ENCODE peak calls at places on chromosomes 13 and 19, in nine cellular contexts. B, Q, W, L, N, X, M, U and I are unnamed samples.

GRCh38 chr13:61463027-61463426 is 47.4 kb upstream of the PCDH20 start:
- DNase-seq in B (peak; percentile 42), M (no peak), N (no peak), W (peak; percentile 34), Q (no peak), U (peak; percentile 10), X (no peak), L (no peak), I (no peak)

GRCh38 chr19:8065489-8066261 is 13.1 kb downstream of the CCL25 start:
- DNase-seq in X (no peak), U (no peak), B (no peak), Q (no peak), L (no peak), W (no peak), N (no peak), M (no peak), I (no peak)

GRCh38 chr19:971795-972194 is 12.3 kb upstream of the WDR18 start:
- DNase-seq in L (no peak), X (no peak), U (no peak), W (no peak), Q (no peak), M (no peak), B (no peak), N (no peak), I (no peak)

GRCh38 chr13:110841846-110842245 is 73.0 kb downstream of the ANKRD10 start:
- DNase-seq in L (no peak), B (no peak), W (no peak), Q (no peak), X (no peak), M (no peak), N (no peak), U (no peak), I (no peak)

GRCh38 chr13:103272770-103273169 is 206.6 kb upstream of the SLC10A2 start:
- DNase-seq in W (no peak), M (no peak), U (no peak), X (no peak), L (no peak), N (no peak), B (no peak), Q (no peak), I (no peak)

GRCh38 chr13:94708031-94708571 is 4.2 kb downstream of the SOX21 start:
- DNase-seq in N (no peak), W (peak; percentile 28), M (no peak), Q (no peak), X (no peak), B (no peak), L (no peak), U (peak; percentile 42), I (no peak)

GRCh38 chr19:343941-344624 is 513 bp downstream of the MIER2 start:
- DNase-seq in X (no peak), W (peak; percentile 46), L (no peak), M (peak; percentile 35), Q (peak; percentile 24), N (no peak), U (peak; percentile 52), B (no peak), I (no peak)

GRCh38 chr13:106916329-106916728 is 348.4 kb upstream of the ARGLU1 start:
- DNase-seq in X (no peak), B (no peak), N (no peak), M (no peak), L (no peak), Q (no peak), U (no peak), W (no peak), I (no peak)